ENCODE peak calls at places on chromosomes 2 and 18, in seven cellular contexts. J, E, V, Z, L, K and W are unnamed samples.
A peak's percentile ranks its signal among the peaks of the same experiment; 100 is the strongest.

GRCh38 chr18:78730564-78731422 is 248.8 kb upstream of the SALL3 start:
- DNase-seq in J (no peak), E (no peak), V (no peak), Z (no peak), L (no peak), K (no peak), W (no peak)

GRCh38 chr2:233307565-233307964 is at the start of gene SAG:
- DNase-seq in J (no peak), E (no peak), V (no peak), Z (no peak), L (no peak), K (no peak), W (no peak)

GRCh38 chr2:186537019-186537418 is 51.0 kb downstream of the ZC3H15 start:
- DNase-seq in J (no peak), E (no peak), V (no peak), Z (no peak), L (no peak), K (no peak), W (no peak)

GRCh38 chr2:54176577-54176976 is 61.2 kb downstream of the ACYP2 start:
- DNase-seq in J (no peak), E (peak; percentile 63), V (no peak), Z (peak; percentile 63), L (no peak), K (peak; percentile 14), W (peak; percentile 13)

GRCh38 chr2:220192994-220193753 is 565.7 kb downstream of the SLC4A3 start:
- DNase-seq in J (no peak), E (no peak), V (no peak), Z (no peak), L (no peak), K (peak; percentile 43), W (no peak)

GRCh38 chr2:53210538-53210937 is 557.1 kb upstream of the CHAC2 start:
- DNase-seq in J (no peak), E (no peak), V (no peak), Z (no peak), L (no peak), K (no peak), W (no peak)

GRCh38 chr2:25576596-25576995 is 96.8 kb downstream of the DTNB start:
- DNase-seq in J (no peak), E (no peak), V (no peak), Z (no peak), L (no peak), K (no peak), W (no peak)

GRCh38 chr2:199977984-199978415 is 22.6 kb downstream of the MAIP1 start:
- DNase-seq in J (no peak), E (peak; percentile 35), V (no peak), Z (no peak), L (no peak), K (peak; percentile 54), W (peak; percentile 23)

GRCh38 chr2:101356486-101356885 is 30.8 kb downstream of the CREG2 start:
- DNase-seq in J (no peak), E (peak; percentile 39), V (no peak), Z (no peak), L (no peak), K (peak; percentile 66), W (no peak)

GRCh38 chr18:41992066-41992465 is 37.0 kb downstream of the PIK3C3 start:
- DNase-seq in J (no peak), E (peak; percentile 1), V (no peak), Z (no peak), L (no peak), K (peak; percentile 23), W (no peak)

GRCh38 chr2:145344076-145344724 is 824.3 kb upstream of the ZEB2 start:
- DNase-seq in J (no peak), E (peak; percentile 19), V (no peak), Z (no peak), L (no peak), K (peak; percentile 59), W (no peak)

GRCh38 chr18:31574359-31574758 is 17.3 kb upstream of the TTR start:
- DNase-seq in J (no peak), E (no peak), V (no peak), Z (no peak), L (no peak), K (no peak), W (no peak)

GRCh38 chr2:235055891-235056516 is 104.2 kb downstream of the SH3BP4 start:
- DNase-seq in J (no peak), E (peak; percentile 31), V (no peak), Z (no peak), L (no peak), K (no peak), W (no peak)

GRCh38 chr2:101386599-101387150 is 628 bp downstream of the CREG2 start:
- DNase-seq in J (no peak), E (no peak), V (no peak), Z (no peak), L (no peak), K (no peak), W (no peak)